ENCODE peak calls at places on chromosomes 16 and 17, in ten cellular contexts. One of them, this sample, is unnamed.

GRCh38 chr17:36117505-36118382 is 14.1 kb downstream of the CCL4 start:
- ATAC-seq in psoas muscle: no peak
- ATAC-seq in body of pancreas: no peak
- ATAC-seq in memory B cell: no peak
- ATAC-seq in T-helper 17 cell: no peak
- ATAC-seq in heart left ventricle: no peak
- ATAC-seq in Right ventricle myocardium inferior: no peak
- ATAC-seq in activated CD4-positive, alpha-beta T cell treated with anti-CD3 and anti-CD28 coated beads for 36 hours: peak
- ATAC-seq in naive thymus-derived CD8-positive, alpha-beta T cell: no peak
- ATAC-seq in T-cell: no peak
- ATAC-seq in this sample: no peak

GRCh38 chr17:75698659-75699058 is 22.6 kb upstream of the ITGB4 start:
- ATAC-seq in psoas muscle: no peak
- ATAC-seq in body of pancreas: no peak
- ATAC-seq in memory B cell: no peak
- ATAC-seq in T-helper 17 cell: no peak
- ATAC-seq in heart left ventricle: no peak
- ATAC-seq in Right ventricle myocardium inferior: no peak
- ATAC-seq in activated CD4-positive, alpha-beta T cell treated with anti-CD3 and anti-CD28 coated beads for 36 hours: no peak
- ATAC-seq in naive thymus-derived CD8-positive, alpha-beta T cell: no peak
- ATAC-seq in T-cell: no peak
- ATAC-seq in this sample: no peak

GRCh38 chr17:18267366-18267765 is 6.9 kb downstream of the MIEF2 start:
- ATAC-seq in psoas muscle: no peak
- ATAC-seq in body of pancreas: no peak
- ATAC-seq in memory B cell: no peak
- ATAC-seq in T-helper 17 cell: no peak
- ATAC-seq in heart left ventricle: no peak
- ATAC-seq in Right ventricle myocardium inferior: no peak
- ATAC-seq in activated CD4-positive, alpha-beta T cell treated with anti-CD3 and anti-CD28 coated beads for 36 hours: no peak
- ATAC-seq in naive thymus-derived CD8-positive, alpha-beta T cell: no peak
- ATAC-seq in T-cell: no peak
- ATAC-seq in this sample: no peak

GRCh38 chr17:10724546-10725195 is 5.2 kb downstream of the TMEM220 start:
- ATAC-seq in psoas muscle: no peak
- ATAC-seq in body of pancreas: no peak
- ATAC-seq in memory B cell: no peak
- ATAC-seq in T-helper 17 cell: no peak
- ATAC-seq in heart left ventricle: no peak
- ATAC-seq in Right ventricle myocardium inferior: no peak
- ATAC-seq in activated CD4-positive, alpha-beta T cell treated with anti-CD3 and anti-CD28 coated beads for 36 hours: no peak
- ATAC-seq in naive thymus-derived CD8-positive, alpha-beta T cell: no peak
- ATAC-seq in T-cell: no peak
- ATAC-seq in this sample: no peak

GRCh38 chr17:38334480-38335364 is 9.0 kb downstream of the GPR179 start:
- ATAC-seq in psoas muscle: no peak
- ATAC-seq in body of pancreas: no peak
- ATAC-seq in memory B cell: no peak
- ATAC-seq in T-helper 17 cell: no peak
- ATAC-seq in heart left ventricle: no peak
- ATAC-seq in Right ventricle myocardium inferior: no peak
- ATAC-seq in activated CD4-positive, alpha-beta T cell treated with anti-CD3 and anti-CD28 coated beads for 36 hours: no peak
- ATAC-seq in naive thymus-derived CD8-positive, alpha-beta T cell: no peak
- ATAC-seq in T-cell: no peak
- ATAC-seq in this sample: no peak

GRCh38 chr17:57442914-57443571 is 186.7 kb downstream of the MSI2 start:
- ATAC-seq in psoas muscle: peak
- ATAC-seq in body of pancreas: no peak
- ATAC-seq in memory B cell: peak
- ATAC-seq in T-helper 17 cell: peak
- ATAC-seq in heart left ventricle: peak
- ATAC-seq in Right ventricle myocardium inferior: peak
- ATAC-seq in activated CD4-positive, alpha-beta T cell treated with anti-CD3 and anti-CD28 coated beads for 36 hours: peak
- ATAC-seq in naive thymus-derived CD8-positive, alpha-beta T cell: peak
- ATAC-seq in T-cell: peak
- ATAC-seq in this sample: no peak

GRCh38 chr17:32757963-32758362 is 119.0 kb downstream of the MYO1D start:
- ATAC-seq in psoas muscle: no peak
- ATAC-seq in body of pancreas: no peak
- ATAC-seq in memory B cell: no peak
- ATAC-seq in T-helper 17 cell: no peak
- ATAC-seq in heart left ventricle: no peak
- ATAC-seq in Right ventricle myocardium inferior: no peak
- ATAC-seq in activated CD4-positive, alpha-beta T cell treated with anti-CD3 and anti-CD28 coated beads for 36 hours: peak
- ATAC-seq in naive thymus-derived CD8-positive, alpha-beta T cell: no peak
- ATAC-seq in T-cell: no peak
- ATAC-seq in this sample: no peak

GRCh38 chr17:40550608-40551007 is 14.7 kb downstream of the CCR7 start:
- ATAC-seq in psoas muscle: peak
- ATAC-seq in body of pancreas: peak
- ATAC-seq in memory B cell: no peak
- ATAC-seq in T-helper 17 cell: no peak
- ATAC-seq in heart left ventricle: peak
- ATAC-seq in Right ventricle myocardium inferior: peak
- ATAC-seq in activated CD4-positive, alpha-beta T cell treated with anti-CD3 and anti-CD28 coated beads for 36 hours: no peak
- ATAC-seq in naive thymus-derived CD8-positive, alpha-beta T cell: no peak
- ATAC-seq in T-cell: no peak
- ATAC-seq in this sample: peak

GRCh38 chr16:87881327-87882200 is 12.3 kb upstream of the SLC7A5 start:
- ATAC-seq in psoas muscle: no peak
- ATAC-seq in body of pancreas: peak
- ATAC-seq in memory B cell: no peak
- ATAC-seq in T-helper 17 cell: no peak
- ATAC-seq in heart left ventricle: no peak
- ATAC-seq in Right ventricle myocardium inferior: no peak
- ATAC-seq in activated CD4-positive, alpha-beta T cell treated with anti-CD3 and anti-CD28 coated beads for 36 hours: no peak
- ATAC-seq in naive thymus-derived CD8-positive, alpha-beta T cell: no peak
- ATAC-seq in T-cell: no peak
- ATAC-seq in this sample: no peak

GRCh38 chr17:1829189-1829578 is 518 bp downstream of the SMYD4 start:
- ATAC-seq in psoas muscle: peak
- ATAC-seq in body of pancreas: peak
- ATAC-seq in memory B cell: peak
- ATAC-seq in T-helper 17 cell: peak
- ATAC-seq in heart left ventricle: no peak
- ATAC-seq in Right ventricle myocardium inferior: no peak
- ATAC-seq in activated CD4-positive, alpha-beta T cell treated with anti-CD3 and anti-CD28 coated beads for 36 hours: peak
- ATAC-seq in naive thymus-derived CD8-positive, alpha-beta T cell: peak
- ATAC-seq in T-cell: peak
- ATAC-seq in this sample: peak

GRCh38 chr17:81635431-81635830 is 1.5 kb downstream of the NPLOC4 start:
- ATAC-seq in psoas muscle: peak
- ATAC-seq in body of pancreas: no peak
- ATAC-seq in memory B cell: no peak
- ATAC-seq in T-helper 17 cell: no peak
- ATAC-seq in heart left ventricle: no peak
- ATAC-seq in Right ventricle myocardium inferior: no peak
- ATAC-seq in activated CD4-positive, alpha-beta T cell treated with anti-CD3 and anti-CD28 coated beads for 36 hours: no peak
- ATAC-seq in naive thymus-derived CD8-positive, alpha-beta T cell: no peak
- ATAC-seq in T-cell: no peak
- ATAC-seq in this sample: no peak

GRCh38 chr17:73420897-73421296 is 109.1 kb upstream of the CDC42EP4 start:
- ATAC-seq in psoas muscle: no peak
- ATAC-seq in body of pancreas: no peak
- ATAC-seq in memory B cell: no peak
- ATAC-seq in T-helper 17 cell: no peak
- ATAC-seq in heart left ventricle: no peak
- ATAC-seq in Right ventricle myocardium inferior: no peak
- ATAC-seq in activated CD4-positive, alpha-beta T cell treated with anti-CD3 and anti-CD28 coated beads for 36 hours: no peak
- ATAC-seq in naive thymus-derived CD8-positive, alpha-beta T cell: no peak
- ATAC-seq in T-cell: no peak
- ATAC-seq in this sample: no peak

GRCh38 chr17:76569607-76570279 is 15.9 kb downstream of the ST6GALNAC2 start:
- ATAC-seq in psoas muscle: peak
- ATAC-seq in body of pancreas: peak
- ATAC-seq in memory B cell: no peak
- ATAC-seq in T-helper 17 cell: no peak
- ATAC-seq in heart left ventricle: peak
- ATAC-seq in Right ventricle myocardium inferior: peak
- ATAC-seq in activated CD4-positive, alpha-beta T cell treated with anti-CD3 and anti-CD28 coated beads for 36 hours: no peak
- ATAC-seq in naive thymus-derived CD8-positive, alpha-beta T cell: no peak
- ATAC-seq in T-cell: no peak
- ATAC-seq in this sample: peak

GRCh38 chr17:39867084-39867890 is 715 bp upstream of the ZPBP2 start:
- ATAC-seq in psoas muscle: no peak
- ATAC-seq in body of pancreas: no peak
- ATAC-seq in memory B cell: peak
- ATAC-seq in T-helper 17 cell: peak
- ATAC-seq in heart left ventricle: no peak
- ATAC-seq in Right ventricle myocardium inferior: no peak
- ATAC-seq in activated CD4-positive, alpha-beta T cell treated with anti-CD3 and anti-CD28 coated beads for 36 hours: peak
- ATAC-seq in naive thymus-derived CD8-positive, alpha-beta T cell: peak
- ATAC-seq in T-cell: peak
- ATAC-seq in this sample: no peak

GRCh38 chr16:84563316-84563715 is 54.6 kb downstream of the COTL1 start:
- ATAC-seq in psoas muscle: no peak
- ATAC-seq in body of pancreas: no peak
- ATAC-seq in memory B cell: no peak
- ATAC-seq in T-helper 17 cell: no peak
- ATAC-seq in heart left ventricle: no peak
- ATAC-seq in Right ventricle myocardium inferior: no peak
- ATAC-seq in activated CD4-positive, alpha-beta T cell treated with anti-CD3 and anti-CD28 coated beads for 36 hours: no peak
- ATAC-seq in naive thymus-derived CD8-positive, alpha-beta T cell: no peak
- ATAC-seq in T-cell: no peak
- ATAC-seq in this sample: no peak

This sample was measured in gastroesophageal sphincter.